ENCODE peak calls at places on chromosomes 6 and 20, in four cellular contexts. C, I, E and G are unnamed samples.

GRCh38 chr6:163935158-163935762 is 520.7 kb downstream of the QKI start:
- DNase-seq in C (no peak), I (no peak), E (no peak), G (no peak)

GRCh38 chr20:57555457-57556184 is 5.3 kb upstream of the PCK1 start:
- DNase-seq in C (no peak), I (no peak), E (no peak), G (no peak)

GRCh38 chr6:36104836-36105235 is 25.5 kb upstream of the MAPK13 start:
- DNase-seq in C (peak; percentile 88), I (no peak), E (no peak), G (no peak)

GRCh38 chr6:15232836-15233510 is 12.9 kb upstream of the JARID2 start:
- DNase-seq in C (no peak), I (no peak), E (no peak), G (no peak)

GRCh38 chr6:109770779-109771178 is 79.7 kb downstream of the FIG4 start:
- DNase-seq in C (no peak), I (no peak), E (no peak), G (no peak)

GRCh38 chr6:134052776-134053120 is 324 bp upstream of the SLC2A12 start:
- DNase-seq in C (no peak), I (no peak), E (no peak), G (no peak)

GRCh38 chr6:7777062-7777461 is 51.2 kb downstream of the BMP6 start:
- DNase-seq in C (no peak), I (no peak), E (no peak), G (no peak)

GRCh38 chr6:4772750-4773149 is 3.5 kb upstream of the CDYL start:
- DNase-seq in C (no peak), I (no peak), E (no peak), G (no peak)

GRCh38 chr20:45515147-45515913 is at the start of gene SPINT3:
- DNase-seq in C (no peak), I (no peak), E (peak; percentile 29), G (no peak)

GRCh38 chr20:60054716-60055371 is 96.6 kb downstream of the CDH26 start:
- DNase-seq in C (no peak), I (no peak), E (no peak), G (no peak)

GRCh38 chr6:152529364-152529763 is 107.8 kb downstream of the SYNE1 start:
- DNase-seq in C (no peak), I (no peak), E (no peak), G (no peak)

GRCh38 chr20:61896058-61896961 is 169.4 kb downstream of the TAF4 start:
- DNase-seq in C (no peak), I (no peak), E (peak; percentile 33), G (peak; percentile 54)

GRCh38 chr6:3737149-3737830 is 14.2 kb downstream of the PXDC1 start:
- DNase-seq in C (no peak), I (no peak), E (no peak), G (no peak)

GRCh38 chr6:4614637-4615036 is 161.6 kb upstream of the CDYL start:
- DNase-seq in C (no peak), I (no peak), E (no peak), G (no peak)

GRCh38 chr20:16314722-16315121 is 258.5 kb downstream of the KIF16B start:
- DNase-seq in C (no peak), I (no peak), E (no peak), G (no peak)

GRCh38 chr6:63492476-63492875 is 79.8 kb upstream of the LOC128125822 start:
- DNase-seq in C (no peak), I (no peak), E (no peak), G (peak; percentile 44)

GRCh38 chr20:35021063-35021462 is 65.4 kb downstream of the MYH7B start:
- DNase-seq in C (no peak), I (no peak), E (no peak), G (no peak)

GRCh38 chr6:111731404-111732195 is 125.9 kb upstream of the TRAF3IP2 start:
- DNase-seq in C (no peak), I (no peak), E (no peak), G (no peak)

GRCh38 chr20:51660741-51661608 is 107.2 kb downstream of the ATP9A start:
- DNase-seq in C (no peak), I (no peak), E (no peak), G (no peak)